ENCODE peak calls at places on chromosomes 7 and 10, in four cellular contexts. L, A, G and H are unnamed samples. For H3K36me3, the result is how much of the 10 kb centered on the place peaks cover.

GRCh38 chr7:141617280-141617679 is 66.1 kb downstream of the AGK start:
- DNase-seq in G (no peak), A (no peak), L (no peak), H (peak)

GRCh38 chr10:7625836-7626235 is 40.9 kb downstream of the ITIH5 start:
- DNase-seq in L (no peak), A (no peak), G (no peak), H (no peak)

GRCh38 chr7:142883571-142884284 is 1.8 kb downstream of the TRPV6 start:
- DNase-seq in G (no peak), A (no peak), L (no peak), H (no peak)

GRCh38 chr10:125155101-125155500 is 5.3 kb downstream of the CTBP2 start:
- DNase-seq in G (no peak), A (no peak), L (peak), H (no peak)

GRCh38 chr7:29807179-29807841 is 1.0 kb downstream of the WIPF3 start:
- DNase-seq in L (no peak), A (no peak), G (no peak), H (no peak)

GRCh38 chr7:45881759-45882464 is 6.4 kb upstream of the IGFBP1 start:
- DNase-seq in A (no peak), G (no peak), L (no peak), H (peak)

GRCh38 chr7:77910124-77910523 is 111.6 kb downstream of the PHTF2 start:
- DNase-seq in L (no peak), G (no peak), A (no peak), H (no peak)

GRCh38 chr7:25098096-25099046 is 26.7 kb downstream of the CYCS start:
- DNase-seq in A (peak), G (no peak), L (peak), H (peak)

GRCh38 chr7:33065981-33066380 is 3.4 kb upstream of the NT5C3A start:
- DNase-seq in L (no peak), G (no peak), A (no peak), H (no peak)

GRCh38 chr10:6119423-6119822 is 30.6 kb downstream of the RBM17 start:
- DNase-seq in G (no peak), A (no peak), L (no peak), H (no peak)

GRCh38 chr10:11272915-11273389 is 255.3 kb downstream of the CELF2 start:
- DNase-seq in A (no peak), G (peak), L (no peak), H (no peak)

GRCh38 chr7:45417268-45417667 is 156.9 kb upstream of the ADCY1 start:
- DNase-seq in L (no peak), A (no peak), G (no peak), H (no peak)

DNA sequence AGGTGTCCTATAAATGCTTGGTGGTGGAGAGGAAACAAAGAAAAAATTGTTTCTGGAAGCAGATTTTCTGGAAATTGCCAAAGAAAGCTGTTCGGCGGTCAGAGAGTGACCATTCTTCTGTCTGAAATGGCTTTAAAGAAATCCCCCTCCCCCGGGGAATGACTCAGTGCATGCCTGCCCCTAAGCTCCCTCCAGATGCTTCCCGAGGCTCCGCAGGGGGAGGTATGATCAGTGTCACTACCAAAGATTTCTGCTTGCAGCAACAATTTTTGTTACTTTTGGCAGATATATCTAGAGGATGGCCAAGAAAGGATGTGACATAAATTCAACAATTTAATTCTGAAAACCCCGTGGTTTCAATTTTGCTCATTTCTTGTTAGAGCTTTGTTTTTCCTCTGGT is 163.9 kb downstream of the JCAD start:
- DNase-seq in G (no peak), L (peak), A (no peak), H (peak)
- TF ChIP-seq FOS in G (no peak), L (peak), A (no peak), H (peak)

GRCh38 chr7:130021105-130021834 is 29.9 kb downstream of the ZC3HC1 start:
- DNase-seq in A (no peak), G (no peak), L (no peak), H (no peak)

GRCh38 chr7:130022115-130022514 is 29.1 kb downstream of the ZC3HC1 start:
- DNase-seq in L (no peak), A (no peak), G (no peak), H (no peak)

GRCh38 chr7:130020434-130020833 is 30.7 kb downstream of the ZC3HC1 start:
- DNase-seq in L (no peak), A (no peak), G (no peak), H (no peak)

GRCh38 chr7:130024390-130024789 is 26.8 kb downstream of the ZC3HC1 start:
- DNase-seq in G (no peak), A (no peak), L (no peak), H (peak)

DNA sequence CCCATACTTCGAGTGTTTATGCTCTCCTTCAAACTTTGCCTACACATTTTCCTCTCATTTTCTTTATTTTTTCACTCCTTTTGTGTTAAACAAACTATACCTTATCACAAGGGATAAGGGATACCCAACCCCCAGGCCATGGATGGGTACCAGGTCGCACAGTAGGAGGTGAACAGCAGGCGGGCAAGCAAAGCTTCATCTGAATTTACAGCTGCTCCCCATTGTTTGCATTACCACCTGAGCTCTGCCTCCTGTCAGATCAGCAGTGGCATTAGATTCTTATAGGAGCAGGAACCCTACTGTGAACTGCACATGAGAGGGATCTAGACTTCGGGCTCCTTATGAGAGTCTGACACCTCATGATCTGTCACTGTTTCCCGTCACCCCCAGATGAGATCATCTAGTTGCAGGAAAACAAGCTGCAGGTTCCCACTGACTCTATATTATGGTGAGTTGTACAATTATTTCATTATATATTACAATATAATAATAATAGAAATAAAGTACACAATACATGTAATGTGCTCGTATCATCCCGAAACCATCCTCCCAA is 28.5 kb downstream of the ZC3HC1 start:
- DNase-seq in G (no peak), A (no peak), L (no peak), H (no peak)
- H3K36me3 ChIP-seq in G (under half), A (half or more), L (under half), H (under half)

DNA sequence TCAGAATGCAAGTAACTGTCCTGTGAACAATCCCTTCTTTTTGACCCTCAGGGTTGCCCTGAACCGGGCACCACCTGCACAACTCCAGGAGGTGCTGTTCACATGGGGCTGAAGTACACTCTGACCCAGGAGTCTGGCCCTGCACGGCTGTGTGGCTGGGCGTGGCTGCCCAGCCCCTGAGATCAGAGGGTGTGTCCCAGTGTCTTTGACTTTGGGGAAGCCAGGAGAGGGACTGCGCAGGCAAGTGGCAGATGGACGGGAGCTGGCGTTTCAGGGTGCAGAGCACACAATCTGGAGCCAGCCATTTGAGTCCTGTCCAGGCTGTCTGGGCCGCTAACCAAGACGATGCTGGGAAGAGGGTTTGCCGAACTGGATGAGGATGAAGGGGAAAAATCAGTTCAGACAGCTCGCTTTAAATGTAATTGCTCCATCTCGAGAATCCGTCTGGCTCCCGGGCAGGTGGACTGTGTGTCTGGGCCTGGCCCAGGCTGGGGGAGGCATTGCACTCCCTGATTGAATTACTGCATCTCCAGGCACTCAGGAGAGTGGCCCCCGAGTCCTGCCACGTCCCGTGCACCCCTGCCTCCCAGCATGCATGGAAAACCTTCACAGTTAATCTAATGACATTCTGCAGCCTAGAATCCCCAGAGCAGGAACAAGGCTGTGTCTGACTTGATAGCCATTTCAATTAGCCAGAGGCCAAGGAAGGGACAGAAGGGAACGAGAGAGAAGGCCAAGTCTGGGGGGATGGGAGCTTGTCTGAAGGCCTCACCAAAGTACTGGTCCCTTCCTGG is 120.8 kb upstream of the NANOS1 start:
- DNase-seq in G (no peak), L (no peak), A (no peak), H (no peak)
- TF ChIP-seq FOS in G (no peak), L (no peak), A (no peak), H (no peak)

GRCh38 chr7:2165610-2166594 is 66.8 kb downstream of the MAD1L1 start:
- DNase-seq in A (no peak), L (no peak), G (peak), H (no peak)
- H3K36me3 ChIP-seq in A (under half), L (under half), G (under half), H (under half)

GRCh38 chr7:504221-505081 is 15.2 kb downstream of the PDGFA start:
- DNase-seq in A (no peak), L (no peak), G (no peak), H (no peak)
- TF ChIP-seq FOS in A (no peak), L (no peak), G (no peak), H (no peak)

GRCh38 chr10:97347317-97347716 is 12.8 kb upstream of the FRAT2 start:
- DNase-seq in G (no peak), A (peak), L (no peak), H (no peak)
- H3K36me3 ChIP-seq in G (under half), A (under half), L (under half), H (under half)

DNA sequence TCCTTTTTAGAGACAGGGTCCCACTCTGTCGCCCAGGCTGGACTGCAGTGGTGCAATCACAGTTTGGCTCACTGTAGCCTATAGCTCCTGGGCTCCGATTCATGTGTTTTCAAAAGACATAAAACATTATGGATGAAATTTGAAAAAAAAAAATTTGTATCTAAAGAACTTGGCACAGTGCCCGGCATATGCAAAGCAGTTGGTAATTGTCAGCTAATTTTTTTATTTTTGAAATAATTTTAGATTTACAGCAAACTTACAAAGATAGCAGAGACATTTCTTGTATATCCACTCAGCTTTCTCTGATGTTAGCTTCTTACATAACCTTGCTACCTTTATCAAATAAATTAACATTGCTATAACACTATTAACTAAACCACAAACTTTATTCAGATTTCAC is 20.3 kb upstream of the SAMD8 start:
- DNase-seq in L (no peak), G (no peak), A (no peak), H (no peak)
- TF ChIP-seq FOS in L (no peak), G (no peak), A (no peak), H (no peak)

GRCh38 chr7:21910253-21910652 is 35.4 kb downstream of the CDCA7L start:
- DNase-seq in G (no peak), L (no peak), A (no peak), H (no peak)
- H3K36me3 ChIP-seq in G (under half), L (under half), A (under half), H (under half)

DNA sequence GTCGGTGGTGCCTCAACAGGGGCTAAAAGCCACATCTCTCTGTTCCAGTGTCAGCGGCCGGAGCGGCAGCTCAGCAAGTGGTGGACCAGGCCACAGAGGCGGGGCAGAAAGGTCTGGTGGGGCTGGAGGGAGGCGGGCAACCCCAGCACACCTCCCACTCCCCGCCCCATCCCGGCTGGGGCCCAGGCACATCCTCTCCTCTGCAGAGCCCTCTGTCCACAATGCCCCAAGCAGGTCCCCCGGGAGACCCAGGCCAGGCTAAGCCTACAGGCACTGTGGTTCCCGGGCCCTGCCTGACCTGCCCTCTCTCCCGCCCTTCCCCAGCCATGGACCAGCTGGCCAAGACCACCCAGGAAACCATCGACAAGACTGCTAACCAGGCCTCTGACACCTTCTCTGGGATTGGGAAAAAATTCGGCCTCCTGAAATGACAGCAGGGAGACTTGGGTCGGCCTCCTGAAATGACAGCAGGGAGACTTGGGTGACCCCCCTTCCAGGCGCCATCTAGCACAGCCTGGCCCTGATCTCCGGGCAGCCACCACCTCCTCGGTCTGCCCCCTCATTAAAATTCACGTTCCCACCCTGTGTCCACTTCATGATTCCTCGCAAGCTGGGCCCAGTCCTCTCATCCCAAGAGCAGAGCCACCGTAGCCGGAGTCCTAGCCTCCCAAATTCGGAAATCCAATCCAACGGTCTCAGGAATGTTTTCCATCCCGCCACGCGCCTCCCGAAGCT is 2.0 kb downstream of the ADIRF start:
- DNase-seq in G (no peak), L (no peak), A (no peak), H (peak)
- TF ChIP-seq FOS in G (no peak), L (no peak), A (no peak), H (no peak)